ENCODE peak calls at places on chromosomes 3 and 15, in ten cellular contexts. Q is COR-L47; O is fibroblast of the aortic adventitia; M is ACHN; S is activated T-helper 1 cell treated with Interleukin-2 at 50 U/mL for 16 hours; P is GM12865; R is stromal cell of bone marrow; T is foreskin fibroblast; G is activated CD8-positive, alpha-beta memory T cell treated with anti-CD3 and anti-CD28 coated beads for 24 hours; N is WTC11. W is an unnamed sample.

GRCh38 chr3:138867996-138868395 is 33.3 kb upstream of the PIK3CB start:
- DNase-seq in Q (no peak), O (no peak), M (no peak), S (no peak), P (no peak), R (no peak), T (no peak), G (no peak), N (no peak), W (peak)

GRCh38 chr3:107235193-107235922 is 141.9 kb upstream of the CCDC54 start:
- DNase-seq in Q (no peak), O (no peak), M (peak), S (no peak), P (no peak), R (no peak), T (no peak), G (no peak), N (no peak), W (no peak)

GRCh38 chr3:128257632-128258031 is 104.4 kb downstream of the EEFSEC start:
- DNase-seq in Q (no peak), O (no peak), M (no peak), S (no peak), P (no peak), R (no peak), T (no peak), G (no peak), N (no peak), W (no peak)

GRCh38 chr3:126357299-126358037 is at the start of gene KLF15:
- DNase-seq in Q (peak), O (peak), M (peak), S (peak), P (peak), R (peak), T (peak), G (peak), N (peak), W (peak)

GRCh38 chr15:40762919-40763800 is 708 bp upstream of the GCHFR start:
- DNase-seq in Q (peak), O (peak), M (peak), S (peak), P (peak), R (no peak), T (no peak), G (peak), N (peak), W (peak)

GRCh38 chr3:175224051-175224450 is 364.9 kb downstream of the NAALADL2 start:
- DNase-seq in Q (peak), O (no peak), M (no peak), S (no peak), P (peak), R (no peak), T (no peak), G (no peak), N (no peak), W (no peak)

GRCh38 chr15:77160562-77161481 is 89.9 kb upstream of the TSPAN3 start:
- DNase-seq in Q (peak), O (no peak), M (no peak), S (no peak), P (no peak), R (no peak), T (no peak), G (no peak), N (no peak), W (no peak)

GRCh38 chr3:126024049-126024854 is 55.3 kb downstream of the ROPN1B start:
- DNase-seq in Q (no peak), O (no peak), M (no peak), S (no peak), P (no peak), R (no peak), T (no peak), G (peak), N (no peak), W (no peak)

GRCh38 chr15:75163150-75163564 is 38.5 kb upstream of the C15orf39 start:
- DNase-seq in Q (no peak), O (no peak), M (no peak), S (no peak), P (no peak), R (no peak), T (no peak), G (no peak), N (no peak), W (no peak)

GRCh38 chr3:171824076-171824475 is 13.8 kb upstream of the PLD1 start:
- DNase-seq in Q (no peak), O (no peak), M (no peak), S (no peak), P (no peak), R (no peak), T (no peak), G (no peak), N (no peak), W (no peak)

GRCh38 chr3:48413611-48414010 is 16.3 kb downstream of the PLXNB1 start:
- DNase-seq in Q (no peak), O (no peak), M (no peak), S (no peak), P (no peak), R (no peak), T (no peak), G (no peak), N (no peak), W (no peak)

GRCh38 chr15:72169236-72169920 is 28.2 kb downstream of the GRAMD2A start:
- DNase-seq in Q (no peak), O (no peak), M (no peak), S (no peak), P (no peak), R (no peak), T (no peak), G (no peak), N (no peak), W (no peak)

GRCh38 chr3:56613016-56613415 is 56.0 kb downstream of the CCDC66 start:
- DNase-seq in Q (no peak), O (no peak), M (no peak), S (no peak), P (no peak), R (no peak), T (no peak), G (no peak), N (no peak), W (no peak)

GRCh38 chr3:174859109-174859735 is at the start of gene NAALADL2:
- DNase-seq in Q (peak), O (no peak), M (no peak), S (no peak), P (no peak), R (no peak), T (no peak), G (no peak), N (no peak), W (no peak)

GRCh38 chr15:64883097-64883581 is 28.6 kb upstream of the ANKDD1A start:
- DNase-seq in Q (no peak), O (peak), M (no peak), S (no peak), P (peak), R (no peak), T (no peak), G (no peak), N (no peak), W (no peak)

GRCh38 chr3:28334552-28334951 is 14.0 kb upstream of the ZCWPW2 start:
- DNase-seq in Q (no peak), O (peak), M (peak), S (no peak), P (no peak), R (no peak), T (no peak), G (no peak), N (no peak), W (no peak)

GRCh38 chr15:63041982-63042878 is at the start of gene TPM1:
- DNase-seq in Q (peak), O (peak), M (peak), S (no peak), P (no peak), R (peak), T (peak), G (peak), N (peak), W (peak)

GRCh38 chr3:98980915-98981596 is 79.6 kb upstream of the DCBLD2 start:
- DNase-seq in Q (no peak), O (peak), M (peak), S (no peak), P (peak), R (no peak), T (peak), G (no peak), N (no peak), W (peak)

GRCh38 chr3:124163689-124164088 is 171.8 kb upstream of the ROPN1 start:
- DNase-seq in Q (no peak), O (no peak), M (no peak), S (no peak), P (no peak), R (no peak), T (no peak), G (no peak), N (no peak), W (no peak)

GRCh38 chr3:58250093-58250707 is 12.6 kb downstream of the ABHD6 start:
- DNase-seq in Q (no peak), O (no peak), M (no peak), S (no peak), P (no peak), R (no peak), T (no peak), G (no peak), N (no peak), W (no peak)

GRCh38 chr3:43426388-43426787 is 140.0 kb downstream of the SNRK start:
- DNase-seq in Q (no peak), O (no peak), M (no peak), S (no peak), P (no peak), R (no peak), T (no peak), G (no peak), N (no peak), W (no peak)

GRCh38 chr3:167876603-167877325 is 141.2 kb downstream of the SERPINI1 start:
- DNase-seq in Q (no peak), O (peak), M (peak), S (no peak), P (no peak), R (peak), T (peak), G (no peak), N (no peak), W (peak)

GRCh38 chr15:74635228-74635627 is 19.6 kb downstream of the CLK3 start:
- DNase-seq in Q (peak), O (peak), M (peak), S (peak), P (peak), R (no peak), T (no peak), G (peak), N (peak), W (peak)

GRCh38 chr3:126340943-126341754 is 16.1 kb downstream of the KLF15 start:
- DNase-seq in Q (no peak), O (no peak), M (no peak), S (no peak), P (no peak), R (no peak), T (no peak), G (peak), N (peak), W (no peak)

GRCh38 chr3:60192297-60193114 is 1058.7 kb downstream of the FHIT start:
- DNase-seq in Q (no peak), O (no peak), M (no peak), S (no peak), P (peak), R (no peak), T (no peak), G (no peak), N (no peak), W (no peak)